ENCODE peak calls at places on chromosomes 3 and 15, in six cellular contexts. Q, D, I, Y, W and R are unnamed samples.

GRCh38 chr3:128366136-128366535 is 100.6 kb downstream of the DNAJB8 start:
- DNase-seq in Y (no peak), D (no peak), W (no peak), Q (no peak), I (no peak), R (no peak)

GRCh38 chr3:132347095-132347494 is 29.9 kb downstream of the ACP3 start:
- DNase-seq in I (peak), D (no peak), W (no peak), Q (peak), Y (no peak), R (peak)

GRCh38 chr3:97932387-97932801 is 39.8 kb downstream of the RIOX2 start:
- DNase-seq in W (no peak), Y (no peak), Q (peak), D (no peak), I (no peak), R (no peak)

GRCh38 chr3:37907906-37908305 is 46.2 kb downstream of the CTDSPL start:
- DNase-seq in D (no peak), Q (no peak), W (no peak), Y (no peak), I (peak), R (no peak)

GRCh38 chr3:142888099-142888483 is 792 bp downstream of the PCOLCE2 start:
- DNase-seq in Y (no peak), W (no peak), Q (peak), D (no peak), I (peak), R (no peak)

GRCh38 chr3:112128843-112129727 is 4.0 kb downstream of the GCSAM start:
- DNase-seq in W (peak), Q (peak), D (no peak), I (peak), Y (peak), R (peak)

GRCh38 chr3:108862865-108863798 is 40.5 kb downstream of the TRAT1 start:
- DNase-seq in D (no peak), Q (peak), Y (peak), I (peak), W (no peak), R (no peak)

GRCh38 chr3:172140499-172141391 is 101.4 kb downstream of the FNDC3B start:
- DNase-seq in I (peak), D (peak), Q (peak), Y (no peak), W (no peak), R (peak)

GRCh38 chr3:100782359-100782758 is 73.1 kb downstream of the TFG start:
- DNase-seq in I (no peak), Q (no peak), D (no peak), W (no peak), Y (no peak), R (no peak)

GRCh38 chr15:59349715-59350420 is 22.8 kb downstream of the MYO1E start:
- DNase-seq in Y (no peak), W (no peak), I (peak), D (peak), Q (peak), R (peak)

GRCh38 chr15:48040166-48040817 is 80.5 kb upstream of the SLC24A5 start:
- DNase-seq in W (no peak), I (peak), Y (no peak), D (peak), Q (peak), R (no peak)

GRCh38 chr15:59528429-59528828 is 83.2 kb upstream of the GCNT3 start:
- DNase-seq in I (no peak), Q (no peak), W (no peak), D (no peak), Y (no peak), R (no peak)

GRCh38 chr3:150603888-150604319 is 783 bp downstream of the SELENOT start:
- DNase-seq in D (no peak), Y (no peak), Q (no peak), I (no peak), W (no peak), R (no peak)

GRCh38 chr3:126749931-126750759 is 46.1 kb downstream of the CHCHD6 start:
- DNase-seq in Y (no peak), I (no peak), W (no peak), Q (no peak), D (no peak), R (no peak)

GRCh38 chr3:46488735-46489361 is 8.9 kb upstream of the RTP3 start:
- DNase-seq in W (peak), Q (peak), D (peak), Y (peak), I (peak), R (no peak)

GRCh38 chr3:58529516-58530353 is 7.3 kb downstream of the ACOX2 start:
- DNase-seq in Y (no peak), D (no peak), I (no peak), Q (no peak), W (no peak), R (no peak)

GRCh38 chr3:69890691-69891090 is 108.8 kb upstream of the SAMMSON start:
- DNase-seq in Q (peak), Y (no peak), W (no peak), I (no peak), D (no peak), R (no peak)

GRCh38 chr3:100429187-100429586 is 27.8 kb downstream of the LNP1 start:
- DNase-seq in W (no peak), D (no peak), Y (no peak), Q (no peak), I (no peak), R (no peak)

GRCh38 chr15:73981761-73982222 is 10.3 kb downstream of the STOML1 start:
- DNase-seq in Y (no peak), Q (peak), D (no peak), W (no peak), I (peak), R (no peak)

GRCh38 chr15:89533861-89534544 is 37.6 kb upstream of the RHCG start:
- DNase-seq in Y (no peak), I (peak), W (no peak), D (no peak), Q (no peak), R (no peak)

GRCh38 chr3:94195381-94195780 is 132.5 kb downstream of the NSUN3 start:
- DNase-seq in Y (no peak), Q (no peak), W (no peak), I (no peak), D (no peak), R (no peak)

DNA sequence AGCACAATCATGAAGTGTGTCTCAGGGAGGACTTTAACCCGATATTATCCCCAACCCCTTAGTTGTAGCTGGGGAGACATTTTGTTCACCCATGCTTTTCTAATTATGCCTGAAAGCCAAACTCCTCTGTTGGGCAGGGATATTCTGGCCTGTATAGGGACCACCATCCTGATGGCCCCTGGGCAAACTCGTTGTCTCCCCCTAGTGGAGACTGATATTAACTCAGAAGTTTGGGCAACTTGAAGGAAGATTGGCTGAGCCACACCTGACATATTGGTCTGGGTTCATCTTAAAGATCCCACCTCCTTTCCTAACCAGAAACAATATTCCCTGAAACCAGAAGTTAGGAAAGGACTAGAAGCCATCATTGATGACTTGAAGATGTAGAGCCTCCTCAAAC is 42.3 kb downstream of the TM4SF18 start:
- DNase-seq in D (no peak), I (no peak), W (no peak), Q (no peak), Y (no peak), R (no peak)
- TF ChIP-seq CTCF in D (no peak), I (peak), W (peak), Q (peak), Y (peak), R (peak)

DNA sequence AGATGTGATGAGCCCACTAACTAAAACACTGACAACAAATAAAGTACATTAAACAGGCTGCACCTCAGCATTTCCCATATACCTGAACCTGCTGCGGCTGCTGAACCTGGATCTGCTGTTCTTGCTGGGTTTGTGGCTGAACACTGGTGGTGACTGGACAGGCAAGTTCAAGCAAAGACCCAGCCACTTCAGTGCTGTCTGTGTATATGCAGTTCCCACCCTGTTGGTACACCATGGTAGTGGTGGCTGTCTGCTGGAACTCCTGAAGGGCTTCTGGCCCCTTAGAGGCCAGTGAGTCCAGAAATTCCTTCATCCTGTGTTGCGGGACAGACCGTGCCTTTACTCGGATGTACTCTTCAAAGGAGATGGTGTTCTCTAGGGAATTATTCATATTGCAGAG is 17.2 kb downstream of the QRICH1 start:
- DNase-seq in D (no peak), Q (peak), W (no peak), Y (no peak), I (peak), R (no peak)
- TF ChIP-seq CTCF in D (no peak), Q (no peak), W (no peak), Y (no peak), I (peak), R (no peak)

DNA sequence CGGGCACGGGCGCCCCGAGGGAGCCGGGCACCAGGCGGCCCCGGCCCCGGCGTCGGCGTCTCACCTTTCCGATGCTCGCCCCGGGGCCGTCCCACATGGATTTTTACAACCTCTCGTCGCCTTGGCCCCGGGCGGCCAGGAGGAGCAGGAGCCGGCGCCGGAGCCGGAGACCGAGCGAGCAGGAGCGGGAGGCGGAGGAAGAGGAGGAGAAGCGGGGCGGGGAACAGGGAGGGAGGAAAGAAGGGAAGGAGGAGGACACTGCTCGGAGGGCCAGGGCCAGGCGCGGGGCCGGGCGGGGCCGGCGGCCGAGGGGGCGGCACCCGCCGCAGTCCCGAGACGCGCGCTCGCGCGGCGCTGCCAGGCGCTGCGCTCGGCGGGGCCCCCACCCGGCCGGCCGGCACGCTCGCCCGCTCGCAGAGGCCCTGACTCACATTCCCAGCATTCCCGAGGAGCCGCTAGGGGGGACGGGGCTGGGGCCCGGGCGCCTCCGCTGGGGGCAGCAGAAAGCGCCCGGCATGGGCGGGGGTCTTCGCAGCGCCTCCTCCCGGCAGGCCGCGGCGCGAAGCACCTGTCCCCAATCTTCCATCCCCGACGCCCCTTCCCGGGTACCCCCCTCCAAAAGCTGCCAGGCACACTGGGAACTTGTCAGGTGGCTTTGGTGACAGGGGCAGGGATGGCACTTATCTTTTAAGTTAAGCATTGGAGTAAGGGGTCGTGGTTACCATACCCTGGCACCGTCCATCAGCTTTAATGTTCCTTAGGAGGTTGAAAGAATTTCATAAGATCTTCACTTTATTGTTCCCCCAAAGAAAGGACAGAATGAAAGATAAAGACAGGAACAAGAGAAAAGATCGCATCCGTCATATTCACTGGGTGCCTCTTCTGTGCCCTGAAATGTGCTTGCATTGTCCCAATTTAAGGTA is at the start of gene ERC2:
- DNase-seq in Y (no peak), W (peak), Q (peak), I (peak), D (peak), R (no peak)
- TF ChIP-seq CTCF in Y (no peak), W (no peak), Q (peak), I (no peak), D (no peak), R (no peak)

DNA sequence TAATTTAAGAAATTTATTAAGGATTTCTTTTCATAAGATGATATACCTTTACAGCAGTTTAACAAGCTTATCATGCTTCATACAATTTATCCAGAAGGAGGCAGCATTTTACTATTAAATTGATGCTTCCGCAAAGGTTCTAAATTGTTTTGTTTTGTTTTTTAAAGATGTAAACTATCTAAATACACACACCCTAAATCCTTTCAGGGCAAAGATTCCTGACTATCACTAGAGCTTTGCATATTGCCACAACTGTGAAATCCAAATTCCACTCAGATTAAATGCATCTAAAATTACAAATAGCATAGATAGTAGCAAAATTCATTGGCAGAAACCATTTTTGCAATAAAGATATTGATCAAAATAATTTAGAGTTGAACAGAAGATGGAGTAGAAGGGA is 44.5 kb upstream of the CCNL1 start:
- DNase-seq in Y (no peak), I (peak), D (no peak), Q (peak), W (no peak), R (peak)
- TF ChIP-seq CTCF in Y (peak), I (peak), D (peak), Q (peak), W (peak), R (peak)

DNA sequence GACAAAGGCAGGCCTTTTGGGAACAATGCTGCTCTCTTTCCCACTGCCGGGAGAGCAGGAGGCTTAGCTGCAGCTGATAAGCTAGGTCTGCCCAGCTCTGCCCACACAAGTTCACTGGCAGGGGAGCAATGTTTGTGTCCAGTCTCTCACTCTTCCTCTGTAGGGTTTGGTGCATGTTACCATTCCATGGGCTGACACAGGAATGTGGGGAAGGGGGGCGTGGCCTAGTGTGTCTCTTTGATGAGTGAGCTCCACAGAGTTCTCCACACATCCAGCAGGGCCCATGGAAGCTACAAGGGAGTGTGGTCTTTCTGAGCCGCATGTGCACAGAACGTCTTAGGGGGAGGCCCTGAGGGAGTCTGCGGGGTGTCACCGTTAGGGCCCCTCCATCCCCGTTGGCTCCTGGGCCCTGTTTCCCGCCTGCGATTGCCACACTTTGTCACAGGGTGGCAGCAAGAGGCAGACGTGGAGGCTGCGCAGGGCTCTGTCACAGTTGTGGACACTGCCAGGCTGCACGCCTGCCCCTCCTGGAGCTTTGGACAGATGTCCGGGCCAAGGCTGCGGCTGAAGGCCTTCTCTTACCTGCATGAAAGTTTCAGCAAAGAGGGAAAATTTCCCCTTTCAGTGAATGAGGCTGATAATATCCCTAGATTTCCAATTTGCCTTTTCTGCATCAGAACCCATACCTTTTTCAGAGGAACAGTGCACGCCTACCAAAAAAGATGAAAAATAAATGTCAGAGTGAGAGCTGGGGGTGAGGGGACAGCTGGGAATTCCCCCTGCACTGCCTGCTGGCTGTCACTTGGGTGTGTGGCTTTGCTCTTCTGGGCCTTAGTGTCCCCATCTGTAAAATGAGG is 24.3 kb downstream of the CACNA2D3 start:
- DNase-seq in I (peak), Y (no peak), Q (no peak), W (no peak), D (peak), R (no peak)
- TF ChIP-seq CTCF in I (peak), Y (no peak), Q (peak), W (no peak), D (peak), R (peak)

GRCh38 chr3:65020780-65021179 is 333.0 kb upstream of the ADAMTS9 start:
- DNase-seq in Y (no peak), W (no peak), Q (no peak), I (no peak), D (no peak), R (no peak)

GRCh38 chr3:65027335-65027734 is 339.5 kb upstream of the ADAMTS9 start:
- DNase-seq in W (no peak), D (no peak), I (no peak), Q (no peak), Y (no peak), R (no peak)

GRCh38 chr3:65026151-65026550 is 338.4 kb upstream of the ADAMTS9 start:
- DNase-seq in Q (no peak), D (no peak), W (no peak), Y (no peak), I (no peak), R (no peak)

GRCh38 chr3:65028024-65028423 is 340.2 kb upstream of the ADAMTS9 start:
- DNase-seq in Q (no peak), W (no peak), I (no peak), D (no peak), Y (no peak), R (no peak)

GRCh38 chr3:65024148-65024547 is 336.3 kb upstream of the ADAMTS9 start:
- DNase-seq in I (no peak), Q (no peak), Y (no peak), W (no peak), D (no peak), R (no peak)
- TF ChIP-seq CTCF in I (no peak), Q (no peak), Y (no peak), W (no peak), D (no peak), R (no peak)

GRCh38 chr3:61580982-61581654 is 19.7 kb downstream of the PTPRG start:
- DNase-seq in Q (no peak), Y (no peak), D (no peak), I (no peak), W (no peak), R (no peak)
- TF ChIP-seq CTCF in Q (no peak), Y (no peak), D (no peak), I (no peak), W (no peak), R (no peak)

DNA sequence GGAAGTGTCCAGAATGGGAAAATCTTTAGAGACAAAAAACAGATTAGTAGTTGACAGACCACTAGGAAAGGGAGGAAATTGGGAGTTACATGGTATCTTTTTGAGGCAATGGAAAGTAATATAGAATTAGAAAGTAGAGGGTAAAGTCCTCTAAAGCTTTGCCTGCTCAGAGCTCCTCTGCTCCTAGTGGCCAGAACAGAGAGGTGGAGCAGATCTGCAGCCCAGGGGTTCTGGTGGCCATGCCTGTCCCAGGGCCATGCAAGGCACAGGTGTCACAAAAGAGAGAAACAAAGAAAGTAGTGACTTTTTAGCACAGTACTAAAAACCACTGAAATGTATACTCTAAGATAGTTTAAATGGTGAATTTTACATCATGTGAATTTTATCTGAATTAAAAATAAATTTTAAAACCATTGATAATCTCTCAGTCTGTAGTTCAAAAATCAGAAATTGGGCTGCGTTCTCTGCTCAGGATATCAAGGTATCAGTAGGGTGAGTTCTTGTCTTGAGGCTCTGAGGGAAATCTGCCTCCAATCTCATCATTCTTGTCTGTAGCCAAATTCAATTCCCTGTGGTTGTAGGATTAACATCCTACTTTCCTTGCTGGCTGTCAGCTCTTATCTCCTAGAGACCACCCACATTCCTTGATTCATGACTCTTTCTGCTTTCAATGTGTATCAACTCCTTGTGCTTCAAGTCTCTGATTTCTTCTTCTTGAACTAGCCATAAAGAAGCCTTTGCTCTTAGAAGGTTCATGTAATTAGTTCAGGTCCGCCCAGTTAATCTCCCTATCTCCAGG is 23.6 kb downstream of the PYGO1 start:
- DNase-seq in Q (no peak), W (no peak), Y (no peak), I (no peak), D (no peak), R (no peak)
- TF ChIP-seq CTCF in Q (no peak), W (no peak), Y (no peak), I (peak), D (no peak), R (peak)

DNA sequence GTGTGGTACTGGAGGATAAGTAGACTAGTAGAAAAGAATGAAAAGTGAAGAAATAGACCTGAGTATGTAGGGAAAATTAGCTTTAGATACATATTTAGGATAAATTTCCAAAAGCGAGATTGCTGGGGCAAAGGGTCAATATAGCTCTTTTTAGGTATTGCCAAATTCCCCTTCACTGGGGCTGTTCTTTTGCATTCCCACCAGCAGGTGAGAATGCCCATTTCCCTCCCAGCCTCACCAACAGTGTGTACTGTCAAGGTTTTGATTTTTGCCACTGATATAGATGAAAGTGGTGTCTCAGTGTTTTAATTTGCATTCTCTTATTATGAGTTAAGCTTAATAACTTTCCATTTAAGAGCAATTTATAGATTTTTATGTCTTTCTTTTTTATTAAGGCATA is 35.7 kb upstream of the BHLHE40 start:
- DNase-seq in I (no peak), Y (no peak), D (no peak), W (no peak), Q (no peak), R (no peak)
- TF ChIP-seq CTCF in I (peak), Y (no peak), D (no peak), W (no peak), Q (peak), R (peak)